ENCODE peak calls at places on chromosomes 16 and 17, in six cellular contexts. V is HCT116, I is H1, W is SK-N-SH, G is GM12878, R is HepG2. B is an unnamed sample.

GRCh38 chr17:42706732-42707131 is 24.4 kb downstream of the CNTNAP1 start:
- DNase-seq in V (no peak), I (no peak), W (no peak), G (peak), R (no peak), B (no peak)

GRCh38 chr16:13036600-13036999 is 135.2 kb downstream of the SHISA9 start:
- DNase-seq in V (no peak), I (peak), W (no peak), G (no peak), R (peak), B (peak)

GRCh38 chr17:10620823-10621222 is 36.3 kb downstream of the MYH3 start:
- DNase-seq in V (no peak), I (no peak), W (no peak), G (no peak), R (no peak), B (peak)

GRCh38 chr17:73827627-73828241 is 183.5 kb upstream of the SDK2 start:
- DNase-seq in V (no peak), I (no peak), W (no peak), G (no peak), R (peak), B (peak)

GRCh38 chr17:19943599-19943998 is 34.0 kb downstream of the AKAP10 start:
- DNase-seq in V (no peak), I (no peak), W (no peak), G (no peak), R (no peak), B (peak)

GRCh38 chr17:79657861-79658810 is 47.3 kb upstream of the RBFOX3 start:
- DNase-seq in V (no peak), I (peak), W (no peak), G (no peak), R (no peak), B (no peak)

GRCh38 chr17:5527647-5528250 is 41.4 kb downstream of the MIS12 start:
- DNase-seq in V (no peak), I (no peak), W (no peak), G (no peak), R (no peak), B (no peak)

GRCh38 chr16:68200120-68200783 is 35.7 kb downstream of the ESRP2 start:
- DNase-seq in V (no peak), I (no peak), W (no peak), G (no peak), R (no peak), B (no peak)

GRCh38 chr17:67324330-67324729 is 42.0 kb downstream of the PSMD12 start:
- DNase-seq in V (no peak), I (no peak), W (no peak), G (no peak), R (no peak), B (no peak)

GRCh38 chr16:2874584-2875362 is 8.2 kb upstream of the FLYWCH2 start:
- DNase-seq in V (peak), I (peak), W (peak), G (peak), R (peak), B (peak)

GRCh38 chr16:22375117-22375962 is 921 bp upstream of the CDR2 start:
- DNase-seq in V (no peak), I (no peak), W (peak), G (no peak), R (peak), B (peak)

GRCh38 chr16:23920899-23921298 is 85.1 kb downstream of the PRKCB start:
- DNase-seq in V (no peak), I (no peak), W (no peak), G (no peak), R (no peak), B (no peak)

GRCh38 chr16:86521236-86522197 is 11.2 kb downstream of the FOXF1 start:
- DNase-seq in V (no peak), I (no peak), W (no peak), G (no peak), R (no peak), B (no peak)

GRCh38 chr16:12553191-12553590 is 250.5 kb downstream of the CPPED1 start:
- DNase-seq in V (no peak), I (no peak), W (no peak), G (no peak), R (no peak), B (no peak)

GRCh38 chr17:81183316-81183715 is 17.3 kb upstream of the AATK start:
- DNase-seq in V (no peak), I (no peak), W (no peak), G (no peak), R (no peak), B (no peak)

GRCh38 chr16:65531475-65531874 is 409.6 kb upstream of the CDH11 start:
- DNase-seq in V (no peak), I (no peak), W (no peak), G (no peak), R (no peak), B (no peak)

GRCh38 chr16:88770459-88771293 is 14.3 kb downstream of the PIEZO1 start:
- DNase-seq in V (peak), I (no peak), W (peak), G (no peak), R (peak), B (no peak)

GRCh38 chr16:85239239-85239638 is 127.0 kb upstream of the CIBAR2 start:
- DNase-seq in V (no peak), I (no peak), W (no peak), G (no peak), R (no peak), B (no peak)

GRCh38 chr17:67746704-67747571 is 29.2 kb downstream of the NOL11 start:
- DNase-seq in V (no peak), I (no peak), W (no peak), G (no peak), R (no peak), B (no peak)

GRCh38 chr16:1330931-1331711 is 2.3 kb upstream of the BAIAP3 start:
- DNase-seq in V (no peak), I (no peak), W (no peak), G (no peak), R (no peak), B (no peak)

GRCh38 chr16:51119576-51120288 is 31.3 kb downstream of the SALL1 start:
- DNase-seq in V (no peak), I (no peak), W (no peak), G (no peak), R (peak), B (no peak)

GRCh38 chr16:10386517-10387377 is 886 bp downstream of the ATF7IP2 start:
- DNase-seq in V (no peak), I (no peak), W (no peak), G (peak), R (peak), B (no peak)

GRCh38 chr17:67212716-67213417 is 32.1 kb downstream of the HELZ start:
- DNase-seq in V (no peak), I (no peak), W (no peak), G (no peak), R (no peak), B (no peak)

GRCh38 chr16:4801962-4802658 is at the start of gene ROGDI:
- DNase-seq in V (peak), I (peak), W (no peak), G (no peak), R (peak), B (peak)

GRCh38 chr17:14359251-14359939 is 58.5 kb downstream of the HS3ST3B1 start:
- DNase-seq in V (no peak), I (no peak), W (no peak), G (peak), R (peak), B (no peak)

GRCh38 chr17:72525225-72525988 is 404.6 kb downstream of the SOX9 start:
- DNase-seq in V (no peak), I (no peak), W (no peak), G (no peak), R (peak), B (peak)

GRCh38 chr17:81910840-81911276 is 341 bp downstream of the PCYT2 start:
- DNase-seq in V (no peak), I (no peak), W (no peak), G (no peak), R (no peak), B (peak)

GRCh38 chr17:72392056-72393010 is 271.5 kb downstream of the SOX9 start:
- DNase-seq in V (no peak), I (no peak), W (no peak), G (peak), R (no peak), B (no peak)

GRCh38 chr16:21100447-21100846 is 50.2 kb downstream of the DNAH3 start:
- DNase-seq in V (peak), I (no peak), W (no peak), G (no peak), R (no peak), B (no peak)

GRCh38 chr17:36703860-36704266 is 102.5 kb downstream of the MRM1 start:
- DNase-seq in V (no peak), I (peak), W (peak), G (no peak), R (no peak), B (peak)

GRCh38 chr17:82647593-82648164 is 565 bp downstream of the WDR45B start:
- DNase-seq in V (no peak), I (no peak), W (peak), G (no peak), R (no peak), B (peak)

GRCh38 chr16:6722786-6723185 is 609.9 kb upstream of the RBFOX1 start:
- DNase-seq in V (no peak), I (no peak), W (no peak), G (no peak), R (no peak), B (no peak)

GRCh38 chr16:88726408-88726749 is 20.1 kb downstream of the CTU2 start:
- DNase-seq in V (no peak), I (no peak), W (no peak), G (no peak), R (no peak), B (no peak)

GRCh38 chr17:4492762-4493561 is 5.7 kb upstream of the SPNS2 start:
- DNase-seq in V (no peak), I (peak), W (no peak), G (no peak), R (peak), B (peak)

GRCh38 chr16:88398874-88399178 is 16.1 kb downstream of the ZNF469 start:
- DNase-seq in V (no peak), I (no peak), W (no peak), G (no peak), R (no peak), B (no peak)

GRCh38 chr16:85395207-85395912 is 217.8 kb upstream of the GSE1 start:
- DNase-seq in V (peak), I (peak), W (peak), G (peak), R (peak), B (peak)

GRCh38 chr17:43831633-43832032 is 1.3 kb downstream of the MPP3 start:
- DNase-seq in V (no peak), I (no peak), W (no peak), G (no peak), R (no peak), B (no peak)

GRCh38 chr17:43830510-43831145 is 2.3 kb downstream of the MPP3 start:
- DNase-seq in V (no peak), I (no peak), W (no peak), G (no peak), R (no peak), B (peak)

GRCh38 chr17:43834106-43834505 is 1.2 kb upstream of the MPP3 start:
- DNase-seq in V (no peak), I (no peak), W (no peak), G (no peak), R (no peak), B (no peak)

GRCh38 chr17:43832168-43832975 is 574 bp downstream of the MPP3 start:
- DNase-seq in V (no peak), I (peak), W (peak), G (no peak), R (peak), B (peak)

DNA sequence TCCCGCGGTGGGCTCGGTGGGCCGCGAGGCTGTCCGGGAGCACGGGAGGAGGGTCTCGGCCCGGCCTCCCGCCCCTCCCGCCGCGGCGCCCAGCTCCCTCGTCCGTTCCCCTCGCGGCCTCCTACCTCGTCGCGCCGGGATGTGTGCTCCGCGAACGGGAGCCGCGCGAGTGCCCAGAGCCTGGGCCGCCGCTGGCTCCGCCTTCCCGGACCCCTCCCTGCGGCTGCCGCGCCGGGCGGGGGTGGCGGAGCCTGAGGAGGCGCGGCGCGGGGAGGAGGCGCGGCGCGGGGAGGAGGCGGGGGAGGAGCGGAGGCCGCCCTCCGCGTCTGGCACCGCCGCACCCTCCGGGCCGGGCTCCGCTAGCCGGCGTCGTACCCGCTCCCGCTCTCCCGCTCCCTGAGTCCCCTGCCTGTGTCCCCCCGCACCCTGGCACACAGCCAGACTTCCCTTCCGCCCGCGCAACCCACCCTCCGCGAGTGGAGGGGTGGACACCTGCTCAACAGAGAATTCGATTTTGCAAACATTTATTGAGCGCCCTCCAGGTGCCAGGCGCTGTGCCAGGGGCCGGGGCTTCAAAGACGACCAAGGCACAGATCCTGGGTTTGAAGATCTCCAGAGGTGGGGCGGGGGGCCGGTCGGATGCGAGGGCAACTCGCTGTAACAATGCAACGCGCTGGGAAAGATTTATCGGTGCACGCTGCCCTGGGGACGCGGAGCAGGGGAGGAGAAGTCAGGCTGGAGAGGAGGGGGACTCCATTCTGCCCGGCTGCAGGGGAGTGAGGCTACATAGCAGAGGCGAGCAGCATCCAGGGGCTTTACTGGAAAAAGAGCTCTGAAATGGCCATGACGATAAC is at the start of gene MPP3:
- DNase-seq in V (no peak), I (peak), W (peak), G (no peak), R (no peak), B (peak)
- TF ChIP-seq JUND in V (no peak), I (no peak), W (no peak), G (no peak), R (no peak), B (no peak)

GRCh38 chr16:54504372-54504771 is 217.8 kb upstream of the IRX3 start:
- DNase-seq in V (no peak), I (no peak), W (no peak), G (no peak), R (no peak), B (no peak)
- TF ChIP-seq JUND in V (no peak), I (no peak), W (no peak), G (no peak), R (no peak), B (no peak)

DNA sequence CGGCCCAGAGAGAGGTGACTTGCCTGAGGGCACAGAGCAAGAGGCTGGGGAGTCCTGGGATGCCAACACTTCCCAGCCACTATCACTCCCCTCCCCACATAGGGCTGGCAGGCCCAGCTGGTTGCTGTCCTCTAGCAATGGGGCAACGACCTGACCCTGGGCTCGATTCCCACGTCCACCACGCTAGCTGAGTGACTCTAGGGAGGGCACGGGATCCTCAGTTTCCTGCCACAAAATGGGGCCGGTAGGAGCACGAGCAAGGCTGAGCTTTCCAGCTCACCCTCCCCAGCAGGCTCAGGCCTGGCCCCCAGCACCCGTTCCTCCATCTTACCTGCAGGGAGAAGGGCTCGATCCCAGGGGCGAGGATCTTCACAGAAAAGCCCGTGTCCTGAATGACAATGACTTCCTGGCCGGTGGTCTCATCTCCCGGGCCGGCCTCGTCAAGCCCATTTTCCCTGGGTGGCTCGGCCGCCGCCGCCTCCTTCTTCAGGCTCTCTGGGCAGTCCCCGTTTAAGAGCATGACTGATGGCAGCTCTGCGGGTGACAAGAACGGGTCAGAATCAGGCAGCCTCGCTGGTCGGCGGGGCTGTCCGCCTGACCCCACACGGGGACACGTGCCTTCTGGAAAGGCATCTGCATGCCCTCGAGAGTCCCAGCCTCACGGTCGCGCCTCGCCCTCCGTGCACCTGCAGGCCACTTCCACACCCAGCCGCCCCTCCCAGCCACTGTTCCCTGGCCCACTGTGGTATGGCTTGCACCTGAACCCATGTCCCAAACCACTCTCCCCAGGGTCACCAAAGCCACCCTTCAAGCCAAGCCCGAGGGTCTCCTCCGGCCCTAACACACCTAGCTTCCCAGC is 7.3 kb downstream of the CLUH start:
- DNase-seq in V (no peak), I (no peak), W (peak), G (no peak), R (no peak), B (no peak)
- TF ChIP-seq JUND in V (no peak), I (no peak), W (no peak), G (no peak), R (no peak), B (no peak)

DNA sequence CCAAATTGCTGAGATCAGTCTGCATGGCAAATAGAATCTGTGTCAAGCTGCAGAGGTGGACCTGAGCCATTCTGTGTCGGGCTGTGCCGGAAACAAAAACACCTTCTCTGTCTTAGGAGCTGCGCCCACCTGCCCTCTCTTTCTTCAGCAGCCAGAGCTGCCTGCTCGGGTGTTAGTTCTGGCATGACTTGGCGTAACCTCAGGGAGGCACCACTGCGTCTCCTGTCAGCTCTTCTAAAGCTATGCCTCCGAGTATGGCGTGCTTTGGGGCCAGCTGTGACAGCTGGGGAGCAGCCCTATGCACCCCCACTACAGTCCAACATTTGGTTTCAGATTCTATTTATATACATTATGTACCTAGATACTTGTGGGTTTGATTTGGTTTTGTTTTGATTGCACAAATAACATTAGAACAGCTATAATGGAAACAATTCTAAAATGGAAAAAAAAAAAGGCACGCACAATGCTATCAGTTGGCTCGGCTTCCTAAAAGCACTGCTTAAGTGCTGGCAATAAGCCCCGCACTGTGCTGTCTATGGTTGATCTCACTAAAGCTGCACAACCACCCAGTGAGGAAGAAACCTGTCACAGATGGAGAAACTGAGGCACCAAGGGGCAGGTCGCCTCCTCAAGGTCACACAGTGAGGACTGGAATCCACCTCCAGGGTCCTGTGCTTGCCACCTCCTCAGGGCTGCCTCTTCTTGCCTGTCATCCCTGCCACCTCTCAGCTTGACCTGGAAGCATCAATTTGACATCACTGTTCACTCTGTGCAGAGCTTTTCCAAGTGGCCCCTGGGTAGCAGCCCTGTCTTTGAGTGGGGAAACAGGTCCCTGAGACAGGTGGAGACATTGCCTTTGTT is 18.7 kb upstream of the ADGRG1 start:
- DNase-seq in V (no peak), I (peak), W (peak), G (peak), R (no peak), B (no peak)
- TF ChIP-seq JUND in V (no peak), I (no peak), W (no peak), G (no peak), R (no peak), B (no peak)

B was measured in T47D.